ENCODE peak calls at places on chromosomes 3 and 15, in seven cellular contexts. Q is cardiac muscle cell; F is activated CD4-positive, alpha-beta T cell treated with anti-CD3 and anti-CD28 coated beads, Interleukin-2, amount 50 U/mL, for 48 hours; S is 8988T; L is stimulated activated CD8-positive, alpha-beta memory T cell treated with anti-CD3 and anti-CD28 coated beads, Interleukin-4, amount 100 ng/mL, for 1 hour; A is amniotic stem cell; W is activated CD8-positive, alpha-beta memory T cell treated with anti-CD3 and anti-CD28 coated beads, Interleukin-2, amount 50 U/mL, for 48 hours. M is an unnamed sample.

GRCh38 chr3:141877911-141878310 is 1.5 kb downstream of the ATP1B3 start:
- DNase-seq in Q (no peak), F (no peak), S (no peak), L (no peak), A (no peak), W (no peak), M (peak)

GRCh38 chr3:42544492-42545283 is 37.1 kb downstream of the SEC22C start:
- DNase-seq in Q (peak), F (no peak), S (no peak), L (no peak), A (no peak), W (no peak), M (peak)

GRCh38 chr3:13657660-13658435 is 108.9 kb downstream of the FBLN2 start:
- DNase-seq in Q (peak), F (peak), S (peak), L (peak), A (peak), W (peak), M (peak)

GRCh38 chr3:45618081-45618509 is 23.5 kb downstream of the LIMD1 start:
- DNase-seq in Q (no peak), F (no peak), S (no peak), L (no peak), A (no peak), W (no peak), M (no peak)

GRCh38 chr15:48440084-48440483 is 108.9 kb downstream of the DUT start:
- DNase-seq in Q (no peak), F (no peak), S (no peak), L (no peak), A (no peak), W (no peak), M (no peak)

GRCh38 chr3:120661106-120661962 is 20.7 kb downstream of the HGD start:
- DNase-seq in Q (no peak), F (no peak), S (no peak), L (no peak), A (no peak), W (no peak), M (no peak)

GRCh38 chr3:140768921-140769320 is 91.1 kb downstream of the TRIM42 start:
- DNase-seq in Q (no peak), F (no peak), S (no peak), L (no peak), A (no peak), W (no peak), M (no peak)

GRCh38 chr3:20104167-20104661 is 64.0 kb downstream of the KAT2B start:
- DNase-seq in Q (no peak), F (peak), S (no peak), L (no peak), A (no peak), W (peak), M (no peak)

GRCh38 chr15:32879980-32880379 is 162.2 kb downstream of the GREM1 start:
- DNase-seq in Q (no peak), F (no peak), S (no peak), L (no peak), A (no peak), W (no peak), M (no peak)

GRCh38 chr15:71562251-71562650 is 248.1 kb upstream of the NR2E3 start:
- DNase-seq in Q (no peak), F (no peak), S (no peak), L (no peak), A (no peak), W (no peak), M (no peak)

GRCh38 chr3:139982404-139982803 is 47.4 kb downstream of the CLSTN2 start:
- DNase-seq in Q (peak), F (no peak), S (no peak), L (no peak), A (no peak), W (no peak), M (peak)

GRCh38 chr3:197154-197855 is 742 bp downstream of the CHL1 start:
- DNase-seq in Q (peak), F (no peak), S (no peak), L (no peak), A (no peak), W (no peak), M (no peak)

GRCh38 chr15:25208735-25209134 is 230.1 kb downstream of the UBE3A start:
- DNase-seq in Q (no peak), F (no peak), S (no peak), L (no peak), A (no peak), W (no peak), M (no peak)

GRCh38 chr15:56866798-56867197 is 51.6 kb upstream of the TCF12 start:
- DNase-seq in Q (no peak), F (no peak), S (no peak), L (no peak), A (no peak), W (no peak), M (no peak)

GRCh38 chr15:81337713-81338157 is 13.8 kb upstream of the STARD5 start:
- DNase-seq in Q (no peak), F (no peak), S (no peak), L (no peak), A (no peak), W (no peak), M (no peak)

GRCh38 chr3:150951923-150952322 is 20.6 kb downstream of the CLRN1 start:
- DNase-seq in Q (no peak), F (no peak), S (no peak), L (no peak), A (no peak), W (no peak), M (no peak)

GRCh38 chr15:96356494-96357455 is 26.3 kb downstream of the NR2F2 start:
- DNase-seq in Q (peak), F (peak), S (peak), L (peak), A (peak), W (peak), M (peak)

GRCh38 chr3:3907023-3907422 is 107.8 kb downstream of the LRRN1 start:
- DNase-seq in Q (no peak), F (no peak), S (no peak), L (no peak), A (no peak), W (no peak), M (no peak)

GRCh38 chr3:141271279-141272033 is 39.8 kb downstream of the PXYLP1 start:
- DNase-seq in Q (no peak), F (no peak), S (no peak), L (no peak), A (no peak), W (no peak), M (peak)

GRCh38 chr3:65936908-65937638 is 101.6 kb downstream of the MAGI1 start:
- DNase-seq in Q (no peak), F (no peak), S (no peak), L (no peak), A (no peak), W (no peak), M (no peak)

GRCh38 chr3:193563999-193564398 is 9.3 kb upstream of the ATP13A4 start:
- DNase-seq in Q (peak), F (no peak), S (no peak), L (no peak), A (no peak), W (no peak), M (no peak)

GRCh38 chr3:55458398-55458797 is 28.7 kb downstream of the WNT5A start:
- DNase-seq in Q (no peak), F (no peak), S (no peak), L (no peak), A (no peak), W (no peak), M (no peak)

GRCh38 chr3:71862374-71863145 is 77.6 kb upstream of the PROK2 start:
- DNase-seq in Q (no peak), F (no peak), S (no peak), L (no peak), A (no peak), W (no peak), M (no peak)

GRCh38 chr3:118536764-118537163 is 497.9 kb downstream of the IGSF11 start:
- DNase-seq in Q (no peak), F (no peak), S (no peak), L (no peak), A (no peak), W (no peak), M (no peak)

GRCh38 chr3:153974614-153975013 is 146.6 kb upstream of the ARHGEF26 start:
- DNase-seq in Q (no peak), F (no peak), S (no peak), L (no peak), A (no peak), W (no peak), M (no peak)

GRCh38 chr3:39388741-39389248 is 5.6 kb downstream of the SLC25A38 start:
- DNase-seq in Q (peak), F (no peak), S (no peak), L (no peak), A (no peak), W (no peak), M (no peak)

GRCh38 chr3:119122350-119122749 is 23.6 kb upstream of the TEX55 start:
- DNase-seq in Q (no peak), F (no peak), S (no peak), L (no peak), A (no peak), W (no peak), M (no peak)

GRCh38 chr15:101349497-101349951 is 54.5 kb upstream of the SNRPA1 start:
- DNase-seq in Q (no peak), F (no peak), S (no peak), L (no peak), A (no peak), W (no peak), M (no peak)

GRCh38 chr3:56291953-56292352 is 176.3 kb downstream of the ERC2 start:
- DNase-seq in Q (no peak), F (no peak), S (no peak), L (no peak), A (no peak), W (no peak), M (no peak)

GRCh38 chr3:8668216-8668615 is 23.6 kb upstream of the SSUH2 start:
- DNase-seq in Q (no peak), F (no peak), S (no peak), L (no peak), A (no peak), W (no peak), M (no peak)

GRCh38 chr3:183809209-183809608 is 16.2 kb downstream of the MAP6D1 start:
- DNase-seq in Q (no peak), F (no peak), S (no peak), L (no peak), A (no peak), W (no peak), M (no peak)

GRCh38 chr3:42256135-42256819 is 9.7 kb downstream of the CCK start:
- DNase-seq in Q (no peak), F (no peak), S (peak), L (no peak), A (no peak), W (no peak), M (no peak)

M was measured in NCI-H1105 treated with DMSO at 0.1 percent for 48 hours.